ENCODE peak calls at places on chromosomes 7 and 10, in nine cellular contexts. One of them, this sample, is unnamed. For H3K4me1 and H3K36me3, the result is how much of the 10 kb centered on the place peaks cover.

GRCh38 chr10:99964791-99965190 is 45.0 kb downstream of the DNMBP start:
- DNase-seq in endodermal cell: no peak
- DNase-seq in adipocyte: peak
- DNase-seq in ovary: no peak
- DNase-seq in vagina: no peak
- DNase-seq in stomach: no peak
- DNase-seq in cardiac muscle cell: no peak
- DNase-seq in transverse colon: no peak
- DNase-seq in Karpas-422: no peak
- DNase-seq in this sample: no peak

GRCh38 chr7:151787348-151787747 is 89.6 kb downstream of the PRKAG2 start:
- DNase-seq in adipocyte: no peak
- DNase-seq in transverse colon: no peak
- DNase-seq in endodermal cell: no peak
- DNase-seq in vagina: no peak
- DNase-seq in ovary: no peak
- DNase-seq in stomach: no peak
- DNase-seq in cardiac muscle cell: no peak
- DNase-seq in Karpas-422: no peak
- DNase-seq in this sample: no peak

GRCh38 chr10:70774810-70775678 is 10.1 kb downstream of the TBATA start:
- DNase-seq in adipocyte: no peak
- DNase-seq in ovary: no peak
- DNase-seq in stomach: peak
- DNase-seq in transverse colon: no peak
- DNase-seq in vagina: peak
- DNase-seq in cardiac muscle cell: no peak
- DNase-seq in endodermal cell: peak
- DNase-seq in Karpas-422: no peak
- DNase-seq in this sample: no peak

GRCh38 chr7:97269741-97270140 is 152.2 kb downstream of the SDHAF3 start:
- DNase-seq in transverse colon: no peak
- DNase-seq in Karpas-422: no peak
- DNase-seq in endodermal cell: no peak
- DNase-seq in ovary: no peak
- DNase-seq in stomach: no peak
- DNase-seq in adipocyte: no peak
- DNase-seq in cardiac muscle cell: no peak
- DNase-seq in vagina: no peak
- DNase-seq in this sample: no peak

GRCh38 chr10:115606081-115606480 is 512.9 kb downstream of the ATRNL1 start:
- DNase-seq in vagina: no peak
- DNase-seq in adipocyte: peak
- DNase-seq in Karpas-422: no peak
- DNase-seq in endodermal cell: no peak
- DNase-seq in ovary: no peak
- DNase-seq in stomach: no peak
- DNase-seq in cardiac muscle cell: no peak
- DNase-seq in transverse colon: no peak
- DNase-seq in this sample: no peak

GRCh38 chr7:4144171-4144701 is 537.9 kb upstream of the FOXK1 start:
- DNase-seq in stomach: no peak
- DNase-seq in vagina: no peak
- DNase-seq in cardiac muscle cell: no peak
- DNase-seq in ovary: no peak
- DNase-seq in endodermal cell: no peak
- DNase-seq in transverse colon: no peak
- DNase-seq in adipocyte: no peak
- DNase-seq in Karpas-422: no peak
- DNase-seq in this sample: no peak

GRCh38 chr7:93914581-93915066 is 6.9 kb upstream of the GNG11 start:
- DNase-seq in vagina: no peak
- DNase-seq in cardiac muscle cell: no peak
- DNase-seq in Karpas-422: no peak
- DNase-seq in transverse colon: no peak
- DNase-seq in ovary: no peak
- DNase-seq in stomach: no peak
- DNase-seq in adipocyte: peak
- DNase-seq in endodermal cell: no peak
- DNase-seq in this sample: no peak

GRCh38 chr10:47024046-47024322 is 112.8 kb downstream of the PTPN20 start:
- DNase-seq in ovary: no peak
- DNase-seq in cardiac muscle cell: no peak
- DNase-seq in vagina: no peak
- DNase-seq in Karpas-422: no peak
- DNase-seq in adipocyte: no peak
- DNase-seq in transverse colon: no peak
- DNase-seq in endodermal cell: peak
- DNase-seq in stomach: no peak
- DNase-seq in this sample: peak

GRCh38 chr7:15839415-15840100 is 153.1 kb upstream of the MEOX2 start:
- DNase-seq in vagina: no peak
- DNase-seq in adipocyte: no peak
- DNase-seq in transverse colon: no peak
- DNase-seq in Karpas-422: no peak
- DNase-seq in stomach: no peak
- DNase-seq in ovary: peak
- DNase-seq in endodermal cell: peak
- DNase-seq in cardiac muscle cell: peak
- DNase-seq in this sample: peak

GRCh38 chr7:32393861-32394260 is 96.3 kb downstream of the LSM5 start:
- DNase-seq in Karpas-422: no peak
- DNase-seq in cardiac muscle cell: no peak
- DNase-seq in transverse colon: no peak
- DNase-seq in ovary: no peak
- DNase-seq in adipocyte: no peak
- DNase-seq in vagina: no peak
- DNase-seq in stomach: no peak
- DNase-seq in endodermal cell: no peak
- DNase-seq in this sample: no peak

GRCh38 chr7:39554583-39555140 is 11.5 kb upstream of the YAE1 start:
- DNase-seq in vagina: no peak
- DNase-seq in adipocyte: peak
- DNase-seq in endodermal cell: no peak
- DNase-seq in stomach: no peak
- DNase-seq in Karpas-422: no peak
- DNase-seq in transverse colon: no peak
- DNase-seq in cardiac muscle cell: no peak
- DNase-seq in ovary: no peak
- DNase-seq in this sample: no peak

GRCh38 chr10:42943025-42943818 is 133.6 kb upstream of the RET start:
- DNase-seq in stomach: peak
- DNase-seq in Karpas-422: no peak
- DNase-seq in adipocyte: no peak
- DNase-seq in endodermal cell: no peak
- DNase-seq in cardiac muscle cell: no peak
- DNase-seq in vagina: no peak
- DNase-seq in ovary: no peak
- DNase-seq in transverse colon: no peak
- DNase-seq in this sample: no peak

GRCh38 chr7:137964824-137965545 is 36.9 kb downstream of the CREB3L2 start:
- DNase-seq in adipocyte: no peak
- DNase-seq in ovary: no peak
- DNase-seq in endodermal cell: no peak
- DNase-seq in transverse colon: no peak
- DNase-seq in stomach: no peak
- DNase-seq in vagina: no peak
- DNase-seq in Karpas-422: no peak
- DNase-seq in cardiac muscle cell: no peak
- DNase-seq in this sample: no peak

GRCh38 chr7:117949232-117949631 is 76.0 kb upstream of the CTTNBP2 start:
- DNase-seq in endodermal cell: no peak
- DNase-seq in vagina: no peak
- DNase-seq in adipocyte: no peak
- DNase-seq in stomach: no peak
- DNase-seq in transverse colon: no peak
- DNase-seq in Karpas-422: no peak
- DNase-seq in ovary: no peak
- DNase-seq in cardiac muscle cell: no peak
- DNase-seq in this sample: no peak

GRCh38 chr10:70771311-70772194 is 13.6 kb downstream of the TBATA start:
- DNase-seq in Karpas-422: no peak
- DNase-seq in stomach: peak
- DNase-seq in cardiac muscle cell: no peak
- DNase-seq in ovary: no peak
- DNase-seq in transverse colon: no peak
- DNase-seq in endodermal cell: peak
- DNase-seq in adipocyte: no peak
- DNase-seq in vagina: peak
- DNase-seq in this sample: no peak

GRCh38 chr10:68560201-68560915 is at the start of gene TET1:
- DNase-seq in vagina: no peak
- DNase-seq in adipocyte: peak
- DNase-seq in cardiac muscle cell: peak
- DNase-seq in stomach: peak
- DNase-seq in transverse colon: peak
- DNase-seq in Karpas-422: peak
- DNase-seq in endodermal cell: peak
- DNase-seq in ovary: peak
- DNase-seq in this sample: no peak
- H3K4me1 ChIP-seq in vagina: under half
- H3K4me1 ChIP-seq in adipocyte: under half
- H3K4me1 ChIP-seq in cardiac muscle cell: under half
- H3K4me1 ChIP-seq in stomach: under half
- H3K4me1 ChIP-seq in transverse colon: under half
- H3K4me1 ChIP-seq in Karpas-422: under half
- H3K4me1 ChIP-seq in endodermal cell: under half
- H3K4me1 ChIP-seq in ovary: under half
- H3K4me1 ChIP-seq in this sample: under half

GRCh38 chr7:87899258-87899657 is 23.0 kb downstream of the DBF4 start:
- DNase-seq in adipocyte: no peak
- DNase-seq in vagina: no peak
- DNase-seq in endodermal cell: no peak
- DNase-seq in ovary: no peak
- DNase-seq in cardiac muscle cell: no peak
- DNase-seq in stomach: no peak
- DNase-seq in transverse colon: no peak
- DNase-seq in Karpas-422: no peak
- DNase-seq in this sample: no peak

DNA sequence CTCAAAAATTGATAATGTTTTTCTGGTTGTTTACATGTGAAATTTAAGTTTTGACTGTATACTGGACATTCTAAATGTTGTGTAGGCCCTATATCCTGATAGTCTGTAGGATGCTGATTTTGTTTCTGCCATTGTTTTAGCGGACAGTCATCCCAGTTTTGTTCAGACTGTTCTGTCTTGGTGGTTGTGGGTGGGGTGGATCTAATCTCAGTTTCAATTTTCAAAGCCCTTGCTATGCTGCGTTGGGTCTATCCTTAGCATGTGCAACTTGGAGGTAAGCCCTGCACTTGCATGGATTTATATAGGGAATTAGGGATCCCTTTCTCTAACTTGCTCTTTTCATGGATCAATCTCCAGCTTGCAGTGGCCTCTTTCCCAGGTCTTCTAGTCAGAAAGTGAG is 19.1 kb downstream of the DBF4 start:
- DNase-seq in adipocyte: no peak
- DNase-seq in ovary: no peak
- DNase-seq in vagina: no peak
- DNase-seq in transverse colon: no peak
- DNase-seq in Karpas-422: no peak
- DNase-seq in endodermal cell: no peak
- DNase-seq in cardiac muscle cell: no peak
- DNase-seq in stomach: no peak
- DNase-seq in this sample: no peak
- H3K36me3 ChIP-seq in adipocyte: under half
- H3K36me3 ChIP-seq in ovary: under half
- H3K36me3 ChIP-seq in vagina: under half
- H3K36me3 ChIP-seq in transverse colon: under half
- H3K36me3 ChIP-seq in Karpas-422: half or more
- H3K36me3 ChIP-seq in endodermal cell: half or more
- H3K36me3 ChIP-seq in cardiac muscle cell: under half
- H3K36me3 ChIP-seq in stomach: under half
- H3K36me3 ChIP-seq in this sample: under half

DNA sequence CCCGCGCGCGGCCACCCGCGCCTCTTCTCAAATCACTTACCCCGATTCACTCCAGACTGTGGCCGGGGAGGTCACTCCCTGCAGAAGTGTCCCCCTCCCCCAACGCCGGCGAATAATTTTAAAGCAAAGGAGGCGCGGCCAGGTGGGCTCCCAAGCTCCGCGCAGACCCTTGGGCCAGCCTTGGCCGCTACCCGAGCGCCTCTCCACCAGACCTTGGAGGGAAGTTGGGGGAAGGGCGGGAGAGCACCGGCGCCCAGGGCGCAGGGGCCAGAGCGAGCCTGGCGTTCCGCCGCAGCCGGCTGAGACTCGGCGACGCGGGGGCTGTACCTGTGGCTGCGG is 270 bp downstream of the MKX start:
- DNase-seq in endodermal cell: peak
- DNase-seq in adipocyte: no peak
- DNase-seq in vagina: no peak
- DNase-seq in Karpas-422: no peak
- DNase-seq in transverse colon: peak
- DNase-seq in stomach: no peak
- DNase-seq in ovary: no peak
- DNase-seq in cardiac muscle cell: no peak
- DNase-seq in this sample: no peak
- H3K4me1 ChIP-seq in endodermal cell: under half
- H3K4me1 ChIP-seq in adipocyte: under half
- H3K4me1 ChIP-seq in vagina: half or more
- H3K4me1 ChIP-seq in Karpas-422: under half
- H3K4me1 ChIP-seq in transverse colon: under half
- H3K4me1 ChIP-seq in stomach: half or more
- H3K4me1 ChIP-seq in ovary: under half
- H3K4me1 ChIP-seq in cardiac muscle cell: under half
- H3K4me1 ChIP-seq in this sample: under half

GRCh38 chr10:6215683-6216484 is 13.2 kb downstream of the PFKFB3 start:
- DNase-seq in transverse colon: no peak
- DNase-seq in endodermal cell: no peak
- DNase-seq in stomach: no peak
- DNase-seq in Karpas-422: no peak
- DNase-seq in ovary: no peak
- DNase-seq in vagina: no peak
- DNase-seq in cardiac muscle cell: no peak
- DNase-seq in adipocyte: no peak
- DNase-seq in this sample: no peak

GRCh38 chr10:6217621-6218020 is 14.9 kb downstream of the PFKFB3 start:
- DNase-seq in cardiac muscle cell: no peak
- DNase-seq in adipocyte: no peak
- DNase-seq in Karpas-422: no peak
- DNase-seq in ovary: no peak
- DNase-seq in stomach: no peak
- DNase-seq in vagina: no peak
- DNase-seq in transverse colon: no peak
- DNase-seq in endodermal cell: no peak
- DNase-seq in this sample: no peak

GRCh38 chr10:6218692-6219493 is 16.2 kb downstream of the PFKFB3 start:
- DNase-seq in ovary: no peak
- DNase-seq in cardiac muscle cell: no peak
- DNase-seq in stomach: no peak
- DNase-seq in endodermal cell: no peak
- DNase-seq in Karpas-422: no peak
- DNase-seq in transverse colon: no peak
- DNase-seq in vagina: no peak
- DNase-seq in adipocyte: peak
- DNase-seq in this sample: no peak

GRCh38 chr10:6215241-6215640 is 12.5 kb downstream of the PFKFB3 start:
- DNase-seq in endodermal cell: no peak
- DNase-seq in stomach: no peak
- DNase-seq in transverse colon: no peak
- DNase-seq in adipocyte: no peak
- DNase-seq in vagina: no peak
- DNase-seq in cardiac muscle cell: no peak
- DNase-seq in ovary: no peak
- DNase-seq in Karpas-422: no peak
- DNase-seq in this sample: no peak

GRCh38 chr10:6216916-6217315 is 14.2 kb downstream of the PFKFB3 start:
- DNase-seq in endodermal cell: no peak
- DNase-seq in ovary: no peak
- DNase-seq in transverse colon: no peak
- DNase-seq in adipocyte: no peak
- DNase-seq in Karpas-422: no peak
- DNase-seq in vagina: no peak
- DNase-seq in stomach: no peak
- DNase-seq in cardiac muscle cell: no peak
- DNase-seq in this sample: no peak
- H3K36me3 ChIP-seq in endodermal cell: half or more
- H3K36me3 ChIP-seq in ovary: under half
- H3K36me3 ChIP-seq in transverse colon: under half
- H3K36me3 ChIP-seq in adipocyte: half or more
- H3K36me3 ChIP-seq in Karpas-422: under half
- H3K36me3 ChIP-seq in vagina: under half
- H3K36me3 ChIP-seq in stomach: half or more
- H3K36me3 ChIP-seq in cardiac muscle cell: half or more
- H3K36me3 ChIP-seq in this sample: half or more